ENCODE peak calls at places on chromosomes 3 and 15, in six cellular contexts. W, G, P, N, T and S are unnamed samples.

GRCh38 chr15:61079529-61079928 is 149.6 kb downstream of the RORA start:
- DNase-seq in N (no peak), P (no peak), T (no peak), G (no peak), W (no peak), S (no peak)

GRCh38 chr15:64180235-64180824 is 17.5 kb upstream of the PPIB start:
- DNase-seq in G (no peak), W (no peak), T (no peak), N (no peak), P (no peak), S (peak)

GRCh38 chr15:91852741-91853500 is 587 bp upstream of the SLCO3A1 start:
- DNase-seq in W (peak), G (peak), N (peak), T (peak), P (peak), S (peak)

GRCh38 chr15:101170568-101171350 is 81.1 kb downstream of the CHSY1 start:
- DNase-seq in W (peak), P (no peak), G (peak), N (peak), T (peak), S (no peak)

GRCh38 chr15:42456971-42457370 is 34.0 kb downstream of the ZNF106 start:
- DNase-seq in T (no peak), N (no peak), W (peak), P (no peak), G (peak), S (no peak)

GRCh38 chr3:182482692-182483091 is 310.6 kb upstream of the ATP11B start:
- DNase-seq in T (no peak), N (no peak), P (no peak), W (no peak), G (no peak), S (no peak)

GRCh38 chr3:86547697-86548096 is 443.3 kb downstream of the VGLL3 start:
- DNase-seq in W (no peak), P (no peak), N (no peak), T (no peak), G (no peak), S (no peak)

GRCh38 chr15:70308011-70308761 is 210.5 kb upstream of the TLE3 start:
- DNase-seq in N (no peak), T (peak), W (no peak), P (no peak), G (no peak), S (no peak)